ENCODE peak calls at places on chromosome 15, in five cellular contexts. D is HCEC 1CT; B is NCI-H2029; Z is activated naive CD8-positive, alpha-beta T cell treated with anti-CD3 and anti-CD28 coated beads, Interleukin-2, amount 50 U/mL, for 24 hours; A is COR-L47. E is an unnamed sample.

GRCh38 chr15:68620721-68621528 is 42.1 kb downstream of the CORO2B start:
- DNase-seq in Z (no peak), D (no peak), A (peak; percentile 99), B (peak; percentile 51), E (peak; percentile 98)

GRCh38 chr15:101104186-101104585 is 147.7 kb downstream of the CHSY1 start:
- DNase-seq in A (no peak), D (no peak), B (no peak), Z (no peak), E (no peak)

GRCh38 chr15:67917037-67917436 is 77.2 kb upstream of the RNU6-1 start:
- DNase-seq in D (no peak), B (no peak), A (no peak), Z (no peak), E (no peak)

GRCh38 chr15:80770356-80770705 is 8.8 kb upstream of the CEMIP start:
- DNase-seq in A (no peak), D (no peak), Z (no peak), B (no peak), E (no peak)

GRCh38 chr15:63596666-63597032 is 538 bp upstream of the FBXL22 start:
- DNase-seq in A (no peak), D (no peak), B (no peak), Z (no peak), E (no peak)

GRCh38 chr15:92599394-92599970 is 56.1 kb downstream of the FAM174B start:
- DNase-seq in A (no peak), D (no peak), B (no peak), Z (no peak), E (peak; percentile 21)

GRCh38 chr15:35673093-35673573 is 127.2 kb upstream of the DPH6 start:
- DNase-seq in D (no peak), Z (peak; percentile 2), B (no peak), A (no peak), E (no peak)

GRCh38 chr15:70269991-70270751 is 172.5 kb upstream of the TLE3 start:
- DNase-seq in D (no peak), A (no peak), Z (no peak), B (no peak), E (no peak)

GRCh38 chr15:90174140-90174891 is 26.8 kb upstream of the SEMA4B start:
- DNase-seq in A (peak; percentile 41), B (peak; percentile 67), D (no peak), Z (no peak), E (no peak)

GRCh38 chr15:25070357-25070963 is 115.7 kb downstream of the SNRPN start:
- DNase-seq in B (no peak), Z (no peak), D (no peak), A (no peak), E (no peak)

GRCh38 chr15:41501961-41502786 is 8.5 kb downstream of the ITPKA start:
- DNase-seq in B (no peak), D (no peak), Z (no peak), A (no peak), E (no peak)

GRCh38 chr15:92162657-92163056 is 231.0 kb upstream of the ST8SIA2 start:
- DNase-seq in B (no peak), A (no peak), D (no peak), Z (no peak), E (no peak)

GRCh38 chr15:31366169-31366734 is 39.6 kb downstream of the KLF13 start:
- DNase-seq in A (peak; percentile 70), D (no peak), B (no peak), Z (no peak), E (no peak)

GRCh38 chr15:48794697-48795134 is 16.2 kb downstream of the CEP152 start:
- DNase-seq in A (no peak), D (peak; percentile 34), Z (no peak), B (no peak), E (peak; percentile 17)

GRCh38 chr15:99438691-99439523 is 126.9 kb upstream of the MEF2A start:
- DNase-seq in B (no peak), A (no peak), Z (no peak), D (no peak), E (no peak)

GRCh38 chr15:72236381-72237285 is 5.6 kb upstream of the PKM start:
- DNase-seq in Z (no peak), D (no peak), A (no peak), B (no peak), E (peak; percentile 19)

GRCh38 chr15:25790003-25790660 is 73.0 kb downstream of the ATP10A start:
- DNase-seq in D (peak; percentile 78), B (no peak), Z (peak; percentile 56), A (no peak), E (peak; percentile 90)

GRCh38 chr15:63256433-63256884 is 20.9 kb upstream of the APH1B start:
- DNase-seq in B (no peak), Z (no peak), D (peak; percentile 81), A (no peak), E (peak; percentile 84)

GRCh38 chr15:34754674-34755418 is at the start of gene GJD2:
- DNase-seq in A (peak; percentile 46), D (no peak), B (no peak), Z (no peak), E (no peak)

GRCh38 chr15:75036269-75036668 is 12.9 kb downstream of the PPCDC start:
- DNase-seq in A (no peak), Z (no peak), B (peak; percentile 31), D (peak; percentile 69), E (no peak)

GRCh38 chr15:35674873-35675781 is 129.2 kb upstream of the DPH6 start:
- DNase-seq in A (peak; percentile 9), D (peak; percentile 34), B (peak; percentile 2), Z (no peak), E (peak; percentile 77)

GRCh38 chr15:64521726-64522164 is 61.4 kb downstream of the ZNF609 start:
- DNase-seq in B (no peak), Z (no peak), D (no peak), A (peak; percentile 71), E (peak; percentile 49)

GRCh38 chr15:41490355-41490754 is 3.3 kb upstream of the ITPKA start:
- DNase-seq in Z (no peak), B (peak; percentile 25), D (peak; percentile 99), A (no peak), E (peak; percentile 99)

E was measured in IMR-90.